ENCODE peak calls at places on chromosome 3, in nine cellular contexts. Z is fibroblast of lung, C is fibroblast of pulmonary artery, Q is tibial artery, A is NB4, K is fibroblast of the aortic adventitia, V is Peyer's patch, M is AG04450, D is thoracic aorta. I is an unnamed sample.

GRCh38 chr3:197539651-197540051 is 16.1 kb downstream of the BDH1 start:
- DNase-seq in A (no peak), D (no peak), Z (no peak), V (no peak), Q (no peak), M (no peak), C (no peak), K (no peak), I (no peak)

GRCh38 chr3:50246517-50246954 is 10.5 kb downstream of the GNAI2 start:
- DNase-seq in Z (peak; percentile 76), D (no peak), C (peak; percentile 93), V (peak; percentile 70), M (no peak), K (peak; percentile 87), A (peak; percentile 98), Q (no peak), I (peak; percentile 62)

GRCh38 chr3:46593979-46594378 is 18.3 kb upstream of the FAM240A start:
- DNase-seq in V (no peak), K (no peak), D (no peak), C (no peak), A (no peak), M (no peak), Z (no peak), Q (no peak), I (no peak)

GRCh38 chr3:119427669-119428068 is 35.7 kb downstream of the TMEM39A start:
- DNase-seq in C (peak; percentile 25), V (no peak), Z (peak; percentile 14), A (peak; percentile 5), D (no peak), M (no peak), Q (no peak), K (no peak), I (no peak)

GRCh38 chr3:194280777-194281176 is 70.4 kb downstream of the CPN2 start:
- DNase-seq in A (no peak), K (no peak), V (no peak), M (no peak), Z (no peak), Q (peak; percentile 40), C (no peak), D (no peak), I (no peak)

GRCh38 chr3:101813817-101814440 is 34.9 kb downstream of the NXPE3 start:
- DNase-seq in M (no peak), A (peak; percentile 37), K (peak; percentile 67), C (peak; percentile 68), Q (no peak), V (no peak), Z (peak; percentile 67), D (no peak), I (no peak)

GRCh38 chr3:150216041-150216811 is 191.9 kb upstream of the TSC22D2 start:
- DNase-seq in C (peak; percentile 80), Q (peak; percentile 92), V (no peak), A (peak; percentile 50), M (no peak), D (peak; percentile 35), K (peak; percentile 95), Z (peak; percentile 95), I (no peak)

GRCh38 chr3:172289583-172289982 is 158.7 kb downstream of the GHSR start:
- DNase-seq in Q (peak; percentile 68), Z (no peak), M (no peak), K (no peak), A (no peak), C (no peak), D (no peak), V (no peak), I (no peak)

GRCh38 chr3:11212784-11213183 is 58.5 kb downstream of the HRH1 start:
- DNase-seq in Z (no peak), M (no peak), C (peak; percentile 32), Q (no peak), A (no peak), V (no peak), D (no peak), K (no peak), I (no peak)

GRCh38 chr3:11213810-11214450 is 58.3 kb upstream of the ATG7 start:
- DNase-seq in Z (no peak), D (no peak), C (no peak), M (no peak), Q (no peak), A (no peak), V (no peak), K (no peak), I (no peak)

GRCh38 chr3:11211531-11212300 is 57.4 kb downstream of the HRH1 start:
- DNase-seq in C (peak; percentile 61), A (no peak), M (no peak), Q (no peak), D (no peak), Z (peak; percentile 69), V (no peak), K (peak; percentile 87), I (no peak)

GRCh38 chr3:11212301-11212613 is 58.0 kb downstream of the HRH1 start:
- DNase-seq in K (peak; percentile 68), V (no peak), M (no peak), A (no peak), Q (no peak), C (peak; percentile 50), D (no peak), Z (peak; percentile 55), I (no peak)

DNA sequence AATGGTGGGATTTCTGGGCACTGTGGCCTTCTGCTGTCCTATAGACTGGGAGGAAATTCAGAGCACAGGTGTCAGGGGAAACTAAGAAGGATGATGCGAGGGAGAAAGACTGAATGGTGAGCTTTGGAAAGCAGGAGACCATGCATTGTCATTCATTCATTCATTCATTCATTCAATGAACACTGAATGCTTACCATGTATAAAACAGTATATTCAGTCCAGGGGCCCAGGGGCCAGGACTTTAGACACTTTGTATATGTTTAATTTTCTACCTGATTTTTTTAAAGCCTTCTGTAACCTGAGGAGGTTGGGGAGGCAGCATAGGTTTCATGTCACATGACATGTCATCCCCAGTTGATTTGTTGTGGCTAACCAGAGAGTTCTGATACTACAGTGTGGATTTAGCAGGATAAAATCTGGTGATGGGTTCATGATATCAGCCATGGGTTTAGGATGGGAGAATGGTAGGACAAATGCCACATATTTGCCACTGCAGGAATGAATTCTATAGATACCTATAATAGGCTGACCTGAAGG is 57.7 kb upstream of the ATG7 start:
- DNase-seq in Q (no peak), D (no peak), K (no peak), A (no peak), M (no peak), Z (no peak), C (no peak), V (no peak), I (no peak)
- TF ChIP-seq CTCF in Q (no peak), D (no peak), K (no peak), A (no peak), M (no peak), Z (no peak), C (no peak), V (no peak), I (no peak)

GRCh38 chr3:65573548-65574116 is 465.1 kb downstream of the MAGI1 start:
- DNase-seq in C (no peak), K (no peak), V (no peak), Z (no peak), D (no peak), M (no peak), Q (no peak), A (no peak), I (no peak)

GRCh38 chr3:65569129-65569528 is 469.6 kb downstream of the MAGI1 start:
- DNase-seq in V (no peak), Z (peak; percentile 25), K (no peak), Q (no peak), D (no peak), C (no peak), A (no peak), M (no peak), I (no peak)

GRCh38 chr3:65572175-65572777 is 466.4 kb downstream of the MAGI1 start:
- DNase-seq in D (no peak), A (no peak), M (no peak), C (no peak), V (no peak), Z (peak; percentile 50), Q (no peak), K (no peak), I (no peak)

GRCh38 chr3:65568497-65568896 is 470.2 kb downstream of the MAGI1 start:
- DNase-seq in K (peak; percentile 43), Q (no peak), A (no peak), M (no peak), C (no peak), Z (no peak), D (no peak), V (no peak), I (no peak)

DNA sequence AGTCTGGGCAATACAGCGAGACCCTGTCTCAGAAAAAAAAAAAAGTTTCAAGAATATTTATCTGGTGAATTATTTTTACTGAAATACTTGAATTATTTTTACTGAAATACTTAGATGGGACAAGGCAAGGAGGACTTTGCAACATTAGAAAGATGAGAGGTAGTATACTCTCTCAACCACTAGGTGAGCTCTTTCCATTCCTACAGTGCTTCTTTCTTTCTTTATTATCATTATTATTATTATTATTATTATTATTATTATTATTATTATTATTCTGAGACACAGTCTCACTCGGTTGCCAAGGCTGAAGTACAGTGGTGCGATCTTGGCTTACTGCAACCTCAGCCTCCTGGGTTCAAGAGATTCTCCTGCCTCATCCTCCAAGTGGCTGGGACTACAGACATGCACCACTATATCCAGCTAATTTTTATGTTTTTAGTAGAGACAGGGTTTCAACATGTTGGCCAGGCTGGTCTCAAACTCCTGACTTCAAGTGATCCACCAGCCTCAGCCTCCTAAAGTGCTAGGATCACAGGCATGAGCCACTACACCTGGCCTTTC is 468.8 kb downstream of the MAGI1 start:
- DNase-seq in C (no peak), M (no peak), Z (no peak), K (no peak), Q (no peak), D (no peak), A (no peak), V (no peak), I (no peak)
- TF ChIP-seq CTCF in C (peak; percentile 27), M (peak; percentile 18), Z (no peak), K (peak; percentile 33), Q (no peak), D (no peak), A (no peak), V (no peak), I (no peak)

GRCh38 chr3:141355242-141355641 is 13.1 kb upstream of the ZBTB38 start:
- DNase-seq in C (no peak), V (no peak), K (no peak), Z (no peak), D (no peak), M (no peak), Q (no peak), A (no peak), I (no peak)
- TF ChIP-seq CTCF in C (no peak), V (no peak), K (no peak), Z (no peak), D (no peak), M (no peak), Q (no peak), A (no peak), I (no peak)

GRCh38 chr3:45330500-45331295 is 57.7 kb upstream of the LARS2 start:
- DNase-seq in A (no peak), C (no peak), V (no peak), Q (no peak), K (no peak), Z (no peak), M (no peak), D (no peak), I (no peak)

GRCh38 chr3:45329779-45330305 is 58.5 kb upstream of the LARS2 start:
- DNase-seq in M (no peak), D (no peak), Q (no peak), Z (no peak), K (no peak), V (no peak), A (no peak), C (no peak), I (no peak)

GRCh38 chr3:45332901-45333407 is 55.4 kb upstream of the LARS2 start:
- DNase-seq in V (no peak), K (no peak), Z (no peak), D (no peak), Q (no peak), M (no peak), C (no peak), A (no peak), I (no peak)

GRCh38 chr3:45332493-45332892 is 55.9 kb upstream of the LARS2 start:
- DNase-seq in V (no peak), Q (no peak), A (no peak), Z (no peak), D (no peak), M (no peak), K (no peak), C (no peak), I (no peak)

DNA sequence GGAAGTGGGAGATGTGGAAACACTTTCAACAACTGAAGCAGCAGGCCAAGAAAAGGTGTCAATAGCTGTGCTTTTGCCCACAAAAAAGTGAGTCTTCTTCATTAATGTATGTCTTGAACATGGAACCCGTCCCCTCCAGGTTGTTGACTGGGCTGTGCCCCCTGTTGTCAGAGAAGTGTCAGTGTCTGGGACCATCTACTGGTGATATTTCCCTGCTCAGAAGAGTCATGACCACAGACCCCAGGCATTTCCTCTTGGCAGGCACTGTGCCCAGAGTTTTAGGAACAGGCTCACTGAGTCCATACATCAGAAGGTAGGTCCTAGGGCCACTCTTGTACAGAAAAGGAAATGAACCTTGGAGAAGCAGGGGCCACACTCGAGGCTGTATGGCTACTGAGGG is 54.8 kb upstream of the LARS2 start:
- DNase-seq in Z (no peak), C (peak; percentile 22), Q (no peak), M (no peak), D (no peak), K (peak; percentile 11), V (no peak), A (peak; percentile 51), I (no peak)
- TF ChIP-seq CTCF in Z (no peak), C (no peak), Q (no peak), M (no peak), D (no peak), K (no peak), V (no peak), A (peak; percentile 14), I (no peak)